ENCODE peak calls at places on chromosomes 6 and 20, in seven cellular contexts. M, E, F, U, K, O and A are unnamed samples.

GRCh38 chr20:37238426-37238825 is 23.2 kb downstream of the GHRH start:
- DNase-seq in M (no peak), K (no peak), U (no peak), O (no peak), E (no peak), F (no peak), A (no peak)

GRCh38 chr20:11919571-11919970 is 1.9 kb downstream of the BTBD3 start:
- DNase-seq in F (no peak), E (no peak), M (no peak), O (no peak), U (no peak), K (no peak), A (no peak)

GRCh38 chr6:144857086-144857485 is 572.0 kb downstream of the UTRN start:
- DNase-seq in K (no peak), U (no peak), E (no peak), F (no peak), O (no peak), M (no peak), A (no peak)

GRCh38 chr6:123118811-123119210 is 122.8 kb downstream of the CLVS2 start:
- DNase-seq in M (peak; percentile 23), E (no peak), F (no peak), K (no peak), U (no peak), O (no peak), A (no peak)

GRCh38 chr6:16562498-16562897 is 198.8 kb downstream of the ATXN1 start:
- DNase-seq in F (peak; percentile 8), M (no peak), U (no peak), K (no peak), E (no peak), O (no peak), A (peak; percentile 50)

GRCh38 chr20:373171-373890 is 7.2 kb upstream of the TRIB3 start:
- DNase-seq in K (no peak), U (no peak), E (no peak), O (peak; percentile 92), F (no peak), M (peak; percentile 84), A (peak; percentile 69)

GRCh38 chr6:163188746-163189145 is 225.8 kb upstream of the QKI start:
- DNase-seq in U (no peak), E (no peak), M (no peak), K (no peak), O (no peak), F (no peak), A (no peak)

GRCh38 chr6:46263709-46264091 is 92.9 kb upstream of the ENPP5 start:
- DNase-seq in E (no peak), O (peak; percentile 91), F (peak; percentile 5), U (no peak), M (peak; percentile 13), K (no peak), A (peak; percentile 2)

DNA sequence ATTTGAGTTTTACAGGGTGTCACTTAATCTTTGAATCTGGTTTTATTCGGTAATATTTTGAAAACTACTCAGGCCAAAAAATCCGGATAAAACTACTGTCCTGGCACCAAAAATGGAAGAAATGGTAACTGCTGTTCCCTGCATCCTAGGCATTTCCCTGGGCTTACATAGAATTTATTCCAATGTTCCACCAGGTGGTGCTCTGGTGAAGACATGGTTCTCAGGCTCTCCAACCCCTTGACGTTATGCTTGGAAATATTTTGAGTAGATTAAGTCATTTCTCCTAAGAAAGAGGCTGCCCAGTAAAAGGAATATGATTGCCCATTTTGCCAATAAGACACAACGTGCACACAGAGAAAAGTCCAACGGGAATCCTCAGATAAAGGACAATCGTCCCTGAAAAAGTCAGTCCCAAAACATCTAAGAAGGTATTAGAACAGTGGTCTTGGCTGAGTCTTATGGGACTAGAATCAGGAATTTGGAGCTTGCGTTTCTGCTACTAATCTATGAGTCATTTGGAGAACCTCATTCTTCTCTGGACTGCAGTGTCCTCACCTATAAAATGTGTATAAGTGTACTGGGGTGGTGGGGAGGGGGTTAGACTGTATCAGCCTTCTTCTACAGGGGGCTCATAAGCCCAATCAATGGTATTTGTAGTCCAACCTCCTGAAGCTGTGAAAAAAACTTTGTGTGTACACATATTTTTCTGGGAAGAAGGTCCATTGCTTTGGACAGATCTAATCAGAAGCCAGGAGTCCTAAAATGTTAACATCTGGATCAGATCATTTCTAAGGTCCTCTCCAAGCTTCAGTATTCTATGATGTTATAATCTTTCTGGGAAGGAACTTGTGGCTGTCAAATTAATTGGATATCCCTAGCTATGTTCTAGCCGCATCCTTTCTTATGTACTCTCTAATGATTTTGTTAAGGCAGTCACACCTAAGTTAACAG is 131.0 kb upstream of the BMP2 start:
- DNase-seq in U (no peak), K (peak; percentile 53), M (peak; percentile 81), F (peak; percentile 59), E (no peak), O (peak; percentile 77), A (peak; percentile 78)
- TF ChIP-seq CTCF in U (no peak), K (peak; percentile 45), M (peak; percentile 72), F (peak; percentile 69), E (peak; percentile 31), O (peak; percentile 76), A (peak; percentile 60)

GRCh38 chr6:137590684-137591083 is 96.5 kb upstream of the OLIG3 start:
- DNase-seq in K (no peak), U (no peak), O (no peak), E (no peak), M (no peak), F (no peak), A (no peak)

GRCh38 chr6:137588472-137588871 is 94.3 kb upstream of the OLIG3 start:
- DNase-seq in O (no peak), E (no peak), U (no peak), F (no peak), K (no peak), M (no peak), A (no peak)

DNA sequence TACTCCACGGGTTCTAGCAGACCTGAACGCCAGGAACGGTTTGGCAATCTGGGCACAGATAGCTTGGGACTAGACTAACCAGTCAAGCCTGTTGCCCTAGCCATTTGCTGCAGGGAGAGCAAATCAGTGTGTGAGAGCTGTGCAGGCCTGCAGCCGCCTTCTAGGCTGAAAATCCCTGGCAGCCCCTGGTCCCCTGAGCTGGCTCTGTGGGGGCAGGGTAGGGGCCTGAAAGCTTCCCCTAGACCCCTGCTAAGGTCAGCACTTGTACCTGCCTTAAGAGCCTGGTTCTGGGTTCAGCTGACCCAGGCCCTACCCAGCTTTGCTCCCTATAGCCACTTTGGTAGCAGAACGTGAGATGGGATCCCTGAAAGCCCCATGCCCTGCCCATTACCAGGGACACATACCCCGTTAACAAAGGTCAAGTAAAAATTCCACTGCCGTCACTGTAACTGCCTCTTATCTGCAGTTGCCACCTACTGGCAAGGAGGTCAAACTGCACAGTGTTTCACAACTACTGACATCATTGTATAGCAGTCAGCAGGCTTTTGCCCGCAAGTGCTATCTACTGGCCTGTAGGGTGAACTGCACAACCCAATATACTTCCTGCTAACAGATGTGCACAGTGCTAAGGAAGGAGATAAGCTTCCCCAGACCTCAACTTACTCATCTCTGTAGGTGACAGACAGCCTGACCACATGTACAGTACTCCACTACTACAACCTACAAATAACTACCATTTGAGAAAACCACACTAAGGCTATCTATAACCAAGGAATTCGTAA is 95.1 kb upstream of the OLIG3 start:
- DNase-seq in K (no peak), U (no peak), F (no peak), O (peak; percentile 43), M (peak; percentile 29), E (no peak), A (peak; percentile 31)
- H3K4me3 ChIP-seq in K (no peak overlapping the region), U (no peak overlapping the region), F (no peak overlapping the region), O (no peak overlapping the region), M (no peak overlapping the region), E (no peak overlapping the region), A (no peak overlapping the region)

GRCh38 chr6:33877982-33878381 is 74.2 kb upstream of the MLN start:
- DNase-seq in E (peak; percentile 18), U (no peak), M (no peak), O (no peak), K (peak; percentile 47), F (no peak), A (no peak)
- TF ChIP-seq CTCF in E (no peak), U (no peak), M (no peak), O (no peak), K (no peak), F (no peak), A (no peak)

GRCh38 chr20:47353224-47353696 is 3.2 kb downstream of the ZMYND8 start:
- DNase-seq in K (no peak), O (no peak), U (no peak), M (no peak), F (no peak), E (no peak), A (no peak)
- H3K4me3 ChIP-seq in K (no peak overlapping the region), O (peak overlapping the region; percentile 31), U (no peak overlapping the region), M (no peak overlapping the region), F (peak overlapping the region; percentile 34), E (peak overlapping the region; percentile 61), A (peak overlapping the region; percentile 41)

GRCh38 chr6:10465633-10466499 is 51.0 kb upstream of the TFAP2A start:
- DNase-seq in E (no peak), O (peak; percentile 55), M (peak; percentile 76), F (peak; percentile 1), K (peak; percentile 15), U (no peak), A (peak; percentile 25)
- TF ChIP-seq CTCF in E (peak; percentile 9), O (peak; percentile 33), M (peak; percentile 57), F (peak; percentile 46), K (no peak), U (no peak), A (peak; percentile 60)

GRCh38 chr20:63005240-63005861 is 1.4 kb downstream of the BHLHE23 start:
- DNase-seq in U (no peak), M (no peak), O (no peak), E (no peak), F (no peak), K (no peak), A (no peak)

GRCh38 chr20:63005862-63006564 is 751 bp downstream of the BHLHE23 start:
- DNase-seq in E (no peak), O (peak; percentile 18), M (no peak), F (no peak), K (no peak), U (no peak), A (no peak)

GRCh38 chr20:63004607-63005211 is 2.1 kb downstream of the BHLHE23 start:
- DNase-seq in O (no peak), M (no peak), E (no peak), U (no peak), K (no peak), F (no peak), A (no peak)

GRCh38 chr20:63002511-63002910 is 4.3 kb downstream of the BHLHE23 start:
- DNase-seq in O (no peak), K (no peak), U (no peak), E (no peak), F (no peak), M (no peak), A (no peak)

GRCh38 chr20:63003546-63003945 is 3.2 kb downstream of the BHLHE23 start:
- DNase-seq in U (no peak), F (no peak), O (no peak), M (no peak), E (no peak), K (no peak), A (no peak)
- H3K4me3 ChIP-seq in U (no peak overlapping the region), F (no peak overlapping the region), O (no peak overlapping the region), M (no peak overlapping the region), E (no peak overlapping the region), K (no peak overlapping the region), A (no peak overlapping the region)